ENCODE peak calls at places on chromosomes 2 and 18, in six cellular contexts. One of them, this sample, is unnamed.

GRCh38 chr2:216327447-216327846 is 44.8 kb downstream of the MARCHF4 start:
- DNase-seq in lung: no peak
- DNase-seq in GM23338: no peak
- DNase-seq in choroid plexus epithelial cell: no peak
- DNase-seq in Peyer's patch: no peak
- DNase-seq in GM06990: no peak
- DNase-seq in this sample: no peak

GRCh38 chr2:120862254-120863172 is 126.8 kb downstream of the GLI2 start:
- DNase-seq in GM23338: no peak
- DNase-seq in GM06990: no peak
- DNase-seq in Peyer's patch: no peak
- DNase-seq in lung: no peak
- DNase-seq in choroid plexus epithelial cell: no peak
- DNase-seq in this sample: no peak

GRCh38 chr2:85468096-85468703 is 49.7 kb downstream of the SH2D6 start:
- DNase-seq in GM23338: no peak
- DNase-seq in Peyer's patch: no peak
- DNase-seq in lung: no peak
- DNase-seq in GM06990: no peak
- DNase-seq in choroid plexus epithelial cell: no peak
- DNase-seq in this sample: no peak

GRCh38 chr2:172011814-172012580 is 12.2 kb downstream of the METAP1D start:
- DNase-seq in GM06990: no peak
- DNase-seq in GM23338: no peak
- DNase-seq in Peyer's patch: no peak
- DNase-seq in lung: no peak
- DNase-seq in choroid plexus epithelial cell: no peak
- DNase-seq in this sample: no peak

GRCh38 chr18:75478996-75479870 is 51.7 kb upstream of the SMIM21 start:
- DNase-seq in GM23338: peak; percentile 63
- DNase-seq in GM06990: no peak
- DNase-seq in lung: no peak
- DNase-seq in choroid plexus epithelial cell: peak; percentile 82
- DNase-seq in Peyer's patch: no peak
- DNase-seq in this sample: peak; percentile 59

GRCh38 chr2:96205888-96206287 is 2.7 kb downstream of the STARD7 start:
- DNase-seq in Peyer's patch: no peak
- DNase-seq in GM23338: no peak
- DNase-seq in choroid plexus epithelial cell: peak; percentile 38
- DNase-seq in GM06990: no peak
- DNase-seq in lung: no peak
- DNase-seq in this sample: peak; percentile 84

GRCh38 chr2:88011011-88011410 is 5.3 kb downstream of the RNU2-63P start:
- DNase-seq in Peyer's patch: no peak
- DNase-seq in lung: no peak
- DNase-seq in GM23338: no peak
- DNase-seq in GM06990: no peak
- DNase-seq in choroid plexus epithelial cell: no peak
- DNase-seq in this sample: no peak

GRCh38 chr2:2826209-2826551 is 495.1 kb upstream of the MYT1L start:
- DNase-seq in lung: no peak
- DNase-seq in Peyer's patch: no peak
- DNase-seq in GM06990: no peak
- DNase-seq in GM23338: no peak
- DNase-seq in choroid plexus epithelial cell: no peak
- DNase-seq in this sample: no peak

GRCh38 chr2:172924070-172924469 is 151.6 kb upstream of the MAP3K20 start:
- DNase-seq in choroid plexus epithelial cell: no peak
- DNase-seq in GM23338: no peak
- DNase-seq in lung: no peak
- DNase-seq in GM06990: no peak
- DNase-seq in Peyer's patch: no peak
- DNase-seq in this sample: no peak

GRCh38 chr2:134027980-134028379 is 225.9 kb upstream of the MGAT5 start:
- DNase-seq in GM06990: no peak
- DNase-seq in choroid plexus epithelial cell: no peak
- DNase-seq in Peyer's patch: no peak
- DNase-seq in GM23338: peak; percentile 48
- DNase-seq in lung: no peak
- DNase-seq in this sample: no peak

GRCh38 chr2:142877265-142877756 is at the start of gene KYNU:
- DNase-seq in lung: no peak
- DNase-seq in Peyer's patch: peak; percentile 26
- DNase-seq in GM23338: no peak
- DNase-seq in choroid plexus epithelial cell: peak; percentile 64
- DNase-seq in GM06990: no peak
- DNase-seq in this sample: peak; percentile 76

GRCh38 chr2:159904565-159905281 is 106.7 kb upstream of the CD302 start:
- DNase-seq in GM23338: peak; percentile 94
- DNase-seq in choroid plexus epithelial cell: peak; percentile 22
- DNase-seq in GM06990: peak; percentile 94
- DNase-seq in lung: peak; percentile 81
- DNase-seq in Peyer's patch: peak; percentile 87
- DNase-seq in this sample: peak; percentile 36

GRCh38 chr2:12254280-12254860 is 462.4 kb upstream of the TRIB2 start:
- DNase-seq in choroid plexus epithelial cell: no peak
- DNase-seq in GM06990: no peak
- DNase-seq in Peyer's patch: no peak
- DNase-seq in GM23338: no peak
- DNase-seq in lung: no peak
- DNase-seq in this sample: no peak

DNA sequence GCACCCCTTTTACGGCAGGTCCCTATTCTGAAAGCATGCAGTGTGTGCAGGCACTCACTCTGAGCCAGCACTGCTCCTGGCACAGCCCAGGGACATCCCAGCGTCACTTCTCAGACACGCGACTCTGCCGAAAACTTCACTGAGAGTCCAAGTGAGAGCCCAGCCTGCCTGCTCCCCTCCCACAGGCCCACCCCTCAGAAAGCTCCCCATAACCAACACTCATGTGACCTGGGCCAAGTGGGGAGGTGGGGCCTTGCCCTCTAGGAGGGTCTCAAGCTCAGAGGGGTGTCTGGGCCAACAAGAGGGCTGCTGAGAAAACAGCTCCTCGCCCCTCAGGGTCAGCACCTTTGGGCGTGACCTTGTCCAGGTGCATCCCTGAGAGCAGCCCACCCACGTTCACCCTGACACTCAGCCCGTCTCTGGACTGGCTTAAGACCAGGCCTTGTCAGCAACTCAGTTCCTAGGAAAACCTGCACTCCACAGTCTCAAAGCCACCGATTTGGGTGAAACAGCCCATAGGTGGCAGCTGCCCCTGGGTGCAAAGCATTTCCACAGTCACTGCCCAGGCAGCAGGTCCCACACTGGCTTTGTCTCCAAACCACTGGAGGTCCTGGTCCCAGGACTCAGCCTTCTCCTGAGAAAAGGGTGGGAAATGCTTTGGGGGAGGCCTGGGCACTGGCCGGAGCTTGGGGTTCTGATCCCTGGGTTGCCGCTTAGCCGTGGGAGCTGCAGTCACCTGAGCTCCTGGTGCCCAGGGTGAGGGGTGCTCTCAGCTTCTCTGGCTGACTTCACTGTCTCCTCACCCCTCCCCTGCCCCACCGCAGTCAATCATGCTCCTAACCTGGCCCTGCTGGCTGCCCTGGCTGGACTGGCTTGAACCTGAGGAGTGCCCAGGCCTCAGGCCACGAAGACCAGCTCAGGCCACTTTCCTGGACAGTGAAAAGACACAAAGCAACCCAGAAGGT is 209.6 kb downstream of the HDAC4 start:
- DNase-seq in GM23338: no peak
- DNase-seq in choroid plexus epithelial cell: no peak
- DNase-seq in GM06990: no peak
- DNase-seq in Peyer's patch: no peak
- DNase-seq in lung: no peak
- DNase-seq in this sample: no peak
- H3K4me3 ChIP-seq in GM23338: no peak overlapping the region
- H3K4me3 ChIP-seq in choroid plexus epithelial cell: no peak overlapping the region
- H3K4me3 ChIP-seq in GM06990: no peak overlapping the region
- H3K4me3 ChIP-seq in Peyer's patch: no peak overlapping the region
- H3K4me3 ChIP-seq in lung: no peak overlapping the region
- H3K4me3 ChIP-seq in this sample: no peak overlapping the region

DNA sequence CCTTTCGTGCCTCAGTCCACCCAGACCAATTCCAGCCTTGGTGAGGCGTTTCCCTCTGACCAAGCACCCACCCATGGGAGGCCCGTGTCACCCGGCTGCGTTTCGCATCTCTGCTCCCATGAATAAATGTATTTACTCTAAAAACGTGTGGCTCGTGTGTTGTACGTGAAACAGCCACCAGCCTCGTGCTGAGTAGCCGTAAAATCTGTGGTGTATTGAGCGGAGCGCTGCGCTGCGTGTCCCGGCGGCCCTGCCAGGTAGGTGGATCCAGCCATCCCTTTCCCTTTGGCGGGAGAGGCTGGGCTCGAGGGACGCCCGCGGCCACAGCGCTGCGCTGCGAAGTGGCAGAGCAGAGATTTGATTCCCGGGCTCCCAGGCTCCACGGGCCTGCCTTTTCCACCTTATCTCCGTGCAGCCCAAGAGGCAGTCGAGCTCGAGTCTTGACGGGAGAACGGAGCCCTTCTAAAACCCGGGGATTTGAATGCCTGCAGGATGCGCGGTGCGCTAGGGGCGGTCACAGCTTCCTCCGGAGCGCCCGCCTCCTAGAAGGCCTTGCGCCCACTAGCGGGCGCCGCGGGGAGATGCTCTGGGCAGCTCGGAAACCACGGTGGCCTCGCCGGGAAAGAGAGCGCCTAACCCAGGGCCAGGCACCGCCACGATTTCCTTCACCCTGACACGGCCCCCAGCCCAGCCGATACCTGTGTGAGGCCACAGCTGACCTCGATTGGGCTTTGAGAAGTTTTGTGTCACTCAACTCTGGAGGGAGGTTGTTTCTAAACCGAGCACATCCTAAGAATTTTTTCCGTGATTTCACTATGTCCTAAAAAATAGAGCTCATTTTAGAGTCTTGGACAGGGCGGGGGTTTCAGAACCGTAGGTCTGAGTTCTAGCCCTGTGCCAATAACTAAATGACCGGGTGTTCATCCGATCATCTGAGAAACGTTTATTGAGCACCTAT is 3.9 kb upstream of the PSMD1 start:
- DNase-seq in GM23338: peak; percentile 96
- DNase-seq in Peyer's patch: peak; percentile 79
- DNase-seq in choroid plexus epithelial cell: peak; percentile 87
- DNase-seq in GM06990: peak; percentile 83
- DNase-seq in lung: peak; percentile 85
- DNase-seq in this sample: peak; percentile 58
- TF ChIP-seq CTCF in GM23338: peak; percentile 75
- TF ChIP-seq CTCF in Peyer's patch: peak; percentile 87
- TF ChIP-seq CTCF in choroid plexus epithelial cell: peak; percentile 92
- TF ChIP-seq CTCF in GM06990: peak; percentile 99
- TF ChIP-seq CTCF in lung: peak; percentile 78
- TF ChIP-seq CTCF in this sample: peak; percentile 93

GRCh38 chr2:237693281-237694039 is 66.1 kb downstream of the LRRFIP1 start:
- DNase-seq in GM06990: no peak
- DNase-seq in lung: no peak
- DNase-seq in GM23338: no peak
- DNase-seq in choroid plexus epithelial cell: peak; percentile 63
- DNase-seq in Peyer's patch: peak; percentile 22
- DNase-seq in this sample: peak; percentile 95

GRCh38 chr2:237689569-237690131 is 62.3 kb downstream of the LRRFIP1 start:
- DNase-seq in Peyer's patch: peak; percentile 18
- DNase-seq in choroid plexus epithelial cell: no peak
- DNase-seq in lung: peak; percentile 73
- DNase-seq in GM06990: no peak
- DNase-seq in GM23338: no peak
- DNase-seq in this sample: peak; percentile 52

GRCh38 chr2:237692601-237693079 is 65.3 kb downstream of the LRRFIP1 start:
- DNase-seq in GM23338: peak; percentile 61
- DNase-seq in lung: peak; percentile 48
- DNase-seq in Peyer's patch: peak; percentile 50
- DNase-seq in choroid plexus epithelial cell: no peak
- DNase-seq in GM06990: no peak
- DNase-seq in this sample: no peak

GRCh38 chr2:237691908-237692600 is 64.7 kb downstream of the LRRFIP1 start:
- DNase-seq in lung: peak; percentile 97
- DNase-seq in Peyer's patch: peak; percentile 97
- DNase-seq in GM06990: peak; percentile 90
- DNase-seq in GM23338: peak; percentile 98
- DNase-seq in choroid plexus epithelial cell: peak; percentile 95
- DNase-seq in this sample: peak; percentile 56

DNA sequence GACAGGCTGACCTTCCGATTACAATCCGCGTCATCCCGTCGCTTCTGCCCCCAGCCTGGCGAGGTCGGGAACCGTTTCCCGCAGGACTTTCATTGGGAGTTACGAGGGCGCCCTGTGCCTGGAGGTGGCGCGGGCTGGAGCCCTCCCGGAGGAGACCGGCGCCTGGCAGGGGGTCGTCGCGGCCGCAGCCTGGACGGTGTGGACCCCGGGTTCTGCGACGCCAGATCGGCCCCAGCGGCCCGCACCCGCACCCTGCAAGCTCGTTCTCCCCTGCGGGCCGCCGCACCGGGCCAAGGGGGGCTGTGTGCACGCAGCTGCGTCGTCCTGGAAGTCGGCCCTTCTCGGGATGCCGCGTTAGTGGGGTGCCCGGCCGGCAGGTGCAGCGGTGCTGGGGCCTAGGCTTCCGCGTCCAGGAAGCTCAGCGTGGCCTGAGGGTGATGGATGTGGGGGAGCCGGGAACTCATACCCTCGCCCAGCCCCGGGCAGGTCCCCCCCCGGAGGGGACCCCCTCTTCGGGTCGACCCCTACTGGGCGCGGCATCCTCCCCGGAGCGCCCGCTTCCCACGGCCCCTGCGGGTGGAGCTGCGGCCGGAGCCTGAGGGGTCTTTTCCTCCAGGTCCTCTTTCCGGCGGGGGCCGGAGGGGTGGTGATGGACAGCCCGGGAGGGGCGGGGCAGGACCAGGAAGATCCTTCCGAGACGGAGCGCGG is 64.0 kb downstream of the LRRFIP1 start:
- DNase-seq in lung: peak; percentile 55
- DNase-seq in Peyer's patch: no peak
- DNase-seq in choroid plexus epithelial cell: no peak
- DNase-seq in GM23338: peak; percentile 69
- DNase-seq in GM06990: no peak
- DNase-seq in this sample: no peak
- H3K4me3 ChIP-seq in lung: peak overlapping the region; percentile 46
- H3K4me3 ChIP-seq in Peyer's patch: peak overlapping the region; percentile 96
- H3K4me3 ChIP-seq in choroid plexus epithelial cell: peak overlapping the region; percentile 74
- H3K4me3 ChIP-seq in GM23338: peak overlapping the region; percentile 84
- H3K4me3 ChIP-seq in GM06990: peak overlapping the region; percentile 83
- H3K4me3 ChIP-seq in this sample: peak overlapping the region; percentile 70

GRCh38 chr2:103284750-103285149 is 522.9 kb downstream of the TMEM182 start:
- DNase-seq in GM23338: peak; percentile 32
- DNase-seq in lung: no peak
- DNase-seq in GM06990: no peak
- DNase-seq in Peyer's patch: no peak
- DNase-seq in choroid plexus epithelial cell: no peak
- DNase-seq in this sample: no peak

GRCh38 chr2:103285354-103285753 is 523.5 kb downstream of the TMEM182 start:
- DNase-seq in GM06990: no peak
- DNase-seq in lung: no peak
- DNase-seq in choroid plexus epithelial cell: no peak
- DNase-seq in GM23338: no peak
- DNase-seq in Peyer's patch: no peak
- DNase-seq in this sample: no peak

GRCh38 chr2:103293266-103293583 is 531.4 kb downstream of the TMEM182 start:
- DNase-seq in Peyer's patch: no peak
- DNase-seq in GM06990: no peak
- DNase-seq in GM23338: peak; percentile 25
- DNase-seq in choroid plexus epithelial cell: no peak
- DNase-seq in lung: no peak
- DNase-seq in this sample: no peak

GRCh38 chr2:103292570-103293265 is 530.9 kb downstream of the TMEM182 start:
- DNase-seq in lung: no peak
- DNase-seq in GM06990: no peak
- DNase-seq in Peyer's patch: no peak
- DNase-seq in GM23338: peak; percentile 40
- DNase-seq in choroid plexus epithelial cell: no peak
- DNase-seq in this sample: no peak

GRCh38 chr2:103289101-103289725 is 527.4 kb downstream of the TMEM182 start:
- DNase-seq in GM06990: no peak
- DNase-seq in Peyer's patch: no peak
- DNase-seq in lung: no peak
- DNase-seq in GM23338: peak; percentile 40
- DNase-seq in choroid plexus epithelial cell: peak; percentile 1
- DNase-seq in this sample: no peak
- TF ChIP-seq CTCF in GM06990: no peak
- TF ChIP-seq CTCF in Peyer's patch: no peak
- TF ChIP-seq CTCF in lung: no peak
- TF ChIP-seq CTCF in GM23338: peak; percentile 45
- TF ChIP-seq CTCF in choroid plexus epithelial cell: no peak
- TF ChIP-seq CTCF in this sample: no peak